ENCODE peak calls at places on chromosomes 3 and 15, in seven cellular contexts. Z is astrocyte of the spinal cord, M is Panc1, H is PC-3, S is OCI-LY7, K is cardiac muscle cell, X is IMR-90. E is an unnamed sample.

GRCh38 chr3:155032918-155033317 is 47.2 kb upstream of the MME start:
- DNase-seq in Z (peak; percentile 51), M (no peak), H (no peak), S (no peak), K (peak; percentile 1), X (peak; percentile 57), E (peak; percentile 67)

GRCh38 chr3:124671123-124671522 is 59.1 kb upstream of the UMPS start:
- DNase-seq in Z (no peak), M (no peak), H (no peak), S (no peak), K (no peak), X (no peak), E (no peak)

GRCh38 chr3:176313426-176313825 is 883.9 kb downstream of the TBL1XR1 start:
- DNase-seq in Z (no peak), M (no peak), H (no peak), S (no peak), K (no peak), X (no peak), E (no peak)

GRCh38 chr15:60407406-60407805 is 9.6 kb upstream of the ANXA2 start:
- DNase-seq in Z (peak; percentile 83), M (no peak), H (peak; percentile 89), S (no peak), K (no peak), X (peak; percentile 91), E (no peak)

GRCh38 chr3:24500806-24501205 is 6.2 kb upstream of the THRB start:
- DNase-seq in Z (no peak), M (no peak), H (peak; percentile 52), S (no peak), K (no peak), X (no peak), E (no peak)

GRCh38 chr3:57752307-57752706 is 3.8 kb upstream of the SLMAP start:
- DNase-seq in Z (peak; percentile 50), M (peak; percentile 46), H (peak; percentile 92), S (no peak), K (no peak), X (peak; percentile 6), E (no peak)

GRCh38 chr3:12730511-12731234 is 28.4 kb downstream of the TMEM40 start:
- DNase-seq in Z (no peak), M (no peak), H (peak; percentile 63), S (no peak), K (no peak), X (no peak), E (no peak)

GRCh38 chr3:17302774-17303173 is 418.0 kb downstream of the PLCL2 start:
- DNase-seq in Z (peak; percentile 20), M (no peak), H (peak; percentile 12), S (no peak), K (no peak), X (peak; percentile 28), E (no peak)

GRCh38 chr3:189712906-189713483 is 81.8 kb downstream of the TP63 start:
- DNase-seq in Z (no peak), M (peak; percentile 57), H (peak; percentile 88), S (no peak), K (no peak), X (peak; percentile 29), E (no peak)

GRCh38 chr3:53044371-53045106 is 1.3 kb downstream of the SFMBT1 start:
- DNase-seq in Z (peak; percentile 45), M (peak; percentile 41), H (peak; percentile 45), S (peak; percentile 51), K (no peak), X (peak; percentile 40), E (no peak)

GRCh38 chr15:92904832-92905640 is 4.9 kb downstream of the CHD2 start:
- DNase-seq in Z (no peak), M (no peak), H (no peak), S (no peak), K (no peak), X (no peak), E (no peak)

GRCh38 chr3:12004741-12005513 is 739 bp downstream of the SYN2 start:
- DNase-seq in Z (no peak), M (no peak), H (no peak), S (no peak), K (no peak), X (no peak), E (no peak)

GRCh38 chr15:100078511-100079220 is 263.1 kb downstream of the ADAMTS17 start:
- DNase-seq in Z (peak; percentile 37), M (no peak), H (peak; percentile 81), S (no peak), K (no peak), X (no peak), E (no peak)

GRCh38 chr3:130894130-130894872 is 417 bp downstream of the ATP2C1 start:
- DNase-seq in Z (peak; percentile 26), M (no peak), H (no peak), S (peak; percentile 40), K (peak; percentile 38), X (no peak), E (no peak)

GRCh38 chr3:229262-229661 is 32.7 kb downstream of the CHL1 start:
- DNase-seq in Z (no peak), M (no peak), H (no peak), S (no peak), K (no peak), X (no peak), E (no peak)

GRCh38 chr15:31269961-31270575 is 56.6 kb upstream of the KLF13 start:
- DNase-seq in Z (no peak), M (no peak), H (no peak), S (no peak), K (no peak), X (no peak), E (no peak)

GRCh38 chr15:32901192-32901591 is 183.4 kb downstream of the GREM1 start:
- DNase-seq in Z (no peak), M (no peak), H (no peak), S (no peak), K (no peak), X (no peak), E (no peak)

GRCh38 chr15:32893412-32893811 is 175.6 kb downstream of the GREM1 start:
- DNase-seq in Z (no peak), M (no peak), H (no peak), S (no peak), K (no peak), X (no peak), E (no peak)

GRCh38 chr15:32901995-32902394 is 184.2 kb downstream of the GREM1 start:
- DNase-seq in Z (no peak), M (no peak), H (no peak), S (no peak), K (no peak), X (no peak), E (no peak)

GRCh38 chr15:32898991-32899613 is 181.3 kb downstream of the GREM1 start:
- DNase-seq in Z (no peak), M (no peak), H (peak; percentile 25), S (peak; percentile 68), K (no peak), X (no peak), E (no peak)

DNA sequence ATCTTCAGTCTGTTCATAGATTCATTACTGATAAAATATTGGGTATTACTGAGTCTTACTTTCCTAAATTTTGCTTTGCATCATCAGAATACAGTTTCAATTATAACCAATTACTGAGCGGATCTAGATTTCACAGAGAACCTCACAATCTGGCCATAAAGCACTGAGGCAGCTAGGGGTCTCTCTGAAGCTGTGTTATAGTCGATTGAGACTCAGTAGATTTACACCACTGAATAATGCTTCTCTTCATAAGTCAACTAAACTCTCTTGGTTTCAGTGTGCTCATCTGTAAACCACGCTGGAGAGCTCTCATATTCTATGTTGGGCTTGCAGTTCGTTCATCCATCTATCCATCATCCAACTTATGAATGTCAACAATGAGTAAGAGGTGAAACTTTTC is 180.6 kb downstream of the GREM1 start:
- DNase-seq in Z (no peak), M (no peak), H (peak; percentile 25), S (peak; percentile 55), K (no peak), X (no peak), E (no peak)
- H3K4me3 ChIP-seq in Z (no peak overlapping the region), M (no peak overlapping the region), H (no peak overlapping the region), S (no peak overlapping the region), K (no peak overlapping the region), X (no peak overlapping the region), E (no peak overlapping the region)

GRCh38 chr3:132261501-132261900 is 55.7 kb upstream of the ACP3 start:
- DNase-seq in Z (no peak), M (no peak), H (no peak), S (no peak), K (no peak), X (no peak), E (no peak)

GRCh38 chr3:132254076-132254755 is 63.0 kb upstream of the ACP3 start:
- DNase-seq in Z (peak; percentile 46), M (no peak), H (no peak), S (no peak), K (no peak), X (peak; percentile 10), E (no peak)

GRCh38 chr3:132255041-132255745 is 62.0 kb upstream of the ACP3 start:
- DNase-seq in Z (peak; percentile 63), M (no peak), H (peak; percentile 82), S (no peak), K (no peak), X (peak; percentile 90), E (peak; percentile 19)

GRCh38 chr3:132253262-132253878 is 63.8 kb upstream of the ACP3 start:
- DNase-seq in Z (peak; percentile 78), M (peak; percentile 41), H (peak; percentile 77), S (peak; percentile 65), K (peak; percentile 66), X (peak; percentile 76), E (no peak)

GRCh38 chr3:132256984-132257383 is 60.2 kb upstream of the ACP3 start:
- DNase-seq in Z (peak; percentile 51), M (no peak), H (peak; percentile 70), S (peak; percentile 6), K (peak; percentile 79), X (peak; percentile 56), E (no peak)
- TF ChIP-seq CTCF in Z (peak; percentile 54), M (peak; percentile 64), H (peak; percentile 75), S (peak; percentile 46), K (peak; percentile 68), X (peak; percentile 54), E (peak; percentile 11)

DNA sequence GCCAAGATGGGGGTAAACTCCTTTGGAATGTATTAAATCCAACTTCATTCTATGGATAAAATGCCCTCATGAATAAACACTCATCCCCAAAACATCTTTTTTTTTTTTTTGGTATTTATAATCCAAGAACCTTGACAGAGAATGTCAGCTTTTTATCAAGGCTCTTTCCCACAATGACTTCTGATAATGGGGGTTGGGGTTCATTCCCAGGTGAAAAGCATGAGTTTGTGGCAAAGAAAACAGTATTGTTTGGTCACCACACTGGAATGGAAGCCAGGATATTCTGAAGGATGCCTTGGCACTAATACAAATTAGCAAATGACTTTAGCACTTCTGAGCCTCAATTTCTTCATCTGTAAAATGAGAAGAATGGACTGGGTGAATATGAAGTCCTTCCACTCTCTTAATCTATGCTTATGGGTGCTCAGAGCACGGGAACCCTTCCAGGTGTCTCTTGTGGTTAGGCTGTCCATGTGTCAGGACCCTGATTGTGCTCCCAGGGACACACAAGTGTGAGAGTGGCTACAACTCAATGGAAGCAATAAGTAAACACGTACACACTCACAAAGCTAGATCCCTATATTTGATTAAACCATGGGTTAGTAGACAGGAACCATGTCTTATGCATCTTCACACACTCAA is 21.4 kb downstream of the RAB27A start:
- DNase-seq in Z (no peak), M (no peak), H (no peak), S (no peak), K (no peak), X (no peak), E (no peak)
- H3K4me3 ChIP-seq in Z (no peak overlapping the region), M (no peak overlapping the region), H (no peak overlapping the region), S (no peak overlapping the region), K (no peak overlapping the region), X (no peak overlapping the region), E (no peak overlapping the region)

DNA sequence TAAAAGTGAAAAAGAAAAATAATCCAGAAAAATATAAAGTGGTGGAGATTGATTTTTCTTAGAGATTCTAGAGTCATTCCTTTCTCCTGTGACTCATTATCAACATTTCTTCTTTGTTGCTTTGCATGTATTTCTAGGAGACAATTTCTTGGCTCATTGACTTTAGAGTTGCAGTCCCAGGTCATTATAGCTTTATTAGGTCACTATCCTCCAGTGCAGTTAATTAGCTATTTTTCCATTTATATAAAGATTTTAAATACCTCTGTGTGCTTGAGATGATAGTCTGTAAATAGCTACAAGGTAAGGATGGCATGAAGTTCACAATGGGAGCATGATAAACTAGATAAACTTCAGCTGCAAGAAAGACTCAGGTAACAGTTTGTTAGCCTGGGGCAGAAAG is at the start of gene OR4F15:
- DNase-seq in Z (no peak), M (no peak), H (no peak), S (no peak), K (no peak), X (no peak), E (no peak)
- TF ChIP-seq CTCF in Z (no peak), M (no peak), H (no peak), S (no peak), K (no peak), X (no peak), E (no peak)